ENCODE peak calls at places on chromosome 19, in nine cellular contexts. One of them, this sample, is unnamed.

GRCh38 chr19:49767380-49767779 is 579 bp downstream of the AP2A1 start:
- DNase-seq in spleen: no peak
- DNase-seq in K562: no peak
- DNase-seq in right lobe of liver: no peak
- DNase-seq in esophagus squamous epithelium: no peak
- DNase-seq in ovary: no peak
- DNase-seq in body of pancreas: no peak
- DNase-seq in A549: no peak
- DNase-seq in heart left ventricle: no peak
- DNase-seq in this sample: no peak

GRCh38 chr19:16288544-16288943 is 36.1 kb upstream of the KLF2 start:
- DNase-seq in A549: no peak
- DNase-seq in K562: no peak
- DNase-seq in heart left ventricle: no peak
- DNase-seq in right lobe of liver: no peak
- DNase-seq in esophagus squamous epithelium: no peak
- DNase-seq in ovary: no peak
- DNase-seq in spleen: no peak
- DNase-seq in body of pancreas: no peak
- DNase-seq in this sample: no peak

GRCh38 chr19:52603558-52604207 is 33.6 kb downstream of the ZNF701 start:
- DNase-seq in K562: no peak
- DNase-seq in ovary: no peak
- DNase-seq in esophagus squamous epithelium: no peak
- DNase-seq in heart left ventricle: no peak
- DNase-seq in spleen: no peak
- DNase-seq in right lobe of liver: no peak
- DNase-seq in A549: no peak
- DNase-seq in body of pancreas: no peak
- DNase-seq in this sample: no peak

GRCh38 chr19:14694867-14695266 is 5.0 kb downstream of the ZNF333 start:
- DNase-seq in body of pancreas: no peak
- DNase-seq in heart left ventricle: no peak
- DNase-seq in ovary: no peak
- DNase-seq in esophagus squamous epithelium: no peak
- DNase-seq in right lobe of liver: no peak
- DNase-seq in A549: no peak
- DNase-seq in spleen: no peak
- DNase-seq in K562: no peak
- DNase-seq in this sample: no peak

GRCh38 chr19:35959040-35959967 is 23.1 kb downstream of the LRFN3 start:
- DNase-seq in right lobe of liver: no peak
- DNase-seq in A549: no peak
- DNase-seq in heart left ventricle: peak
- DNase-seq in esophagus squamous epithelium: no peak
- DNase-seq in spleen: peak
- DNase-seq in K562: peak
- DNase-seq in body of pancreas: no peak
- DNase-seq in ovary: no peak
- DNase-seq in this sample: peak

GRCh38 chr19:35868172-35868822 is at the start of gene APLP1:
- DNase-seq in body of pancreas: peak
- DNase-seq in esophagus squamous epithelium: no peak
- DNase-seq in K562: peak
- DNase-seq in spleen: peak
- DNase-seq in right lobe of liver: peak
- DNase-seq in ovary: peak
- DNase-seq in heart left ventricle: peak
- DNase-seq in A549: peak
- DNase-seq in this sample: no peak

GRCh38 chr19:18514800-18515682 is 6.8 kb downstream of the ELL start:
- DNase-seq in K562: no peak
- DNase-seq in spleen: peak
- DNase-seq in heart left ventricle: no peak
- DNase-seq in ovary: peak
- DNase-seq in A549: peak
- DNase-seq in esophagus squamous epithelium: no peak
- DNase-seq in body of pancreas: peak
- DNase-seq in right lobe of liver: peak
- DNase-seq in this sample: no peak

GRCh38 chr19:8367327-8368001 is 3.5 kb downstream of the ANGPTL4 start:
- DNase-seq in K562: peak
- DNase-seq in right lobe of liver: peak
- DNase-seq in A549: peak
- DNase-seq in esophagus squamous epithelium: no peak
- DNase-seq in spleen: peak
- DNase-seq in body of pancreas: peak
- DNase-seq in heart left ventricle: peak
- DNase-seq in ovary: peak
- DNase-seq in this sample: no peak

GRCh38 chr19:6847828-6848200 is 39.6 kb upstream of the ADGRE1 start:
- DNase-seq in K562: no peak
- DNase-seq in A549: no peak
- DNase-seq in esophagus squamous epithelium: no peak
- DNase-seq in spleen: peak
- DNase-seq in body of pancreas: no peak
- DNase-seq in right lobe of liver: no peak
- DNase-seq in heart left ventricle: no peak
- DNase-seq in ovary: no peak
- DNase-seq in this sample: no peak

GRCh38 chr19:8340341-8341096 is 2.5 kb downstream of the KANK3 start:
- DNase-seq in heart left ventricle: peak
- DNase-seq in esophagus squamous epithelium: no peak
- DNase-seq in A549: no peak
- DNase-seq in body of pancreas: peak
- DNase-seq in ovary: peak
- DNase-seq in spleen: peak
- DNase-seq in right lobe of liver: peak
- DNase-seq in K562: peak
- DNase-seq in this sample: no peak

GRCh38 chr19:48458016-48458415 is 2.6 kb downstream of the KCNJ14 start:
- DNase-seq in esophagus squamous epithelium: no peak
- DNase-seq in K562: no peak
- DNase-seq in A549: no peak
- DNase-seq in right lobe of liver: no peak
- DNase-seq in body of pancreas: no peak
- DNase-seq in ovary: no peak
- DNase-seq in heart left ventricle: no peak
- DNase-seq in spleen: no peak
- DNase-seq in this sample: no peak

GRCh38 chr19:5037936-5038335 is 69.0 kb downstream of the KDM4B start:
- DNase-seq in heart left ventricle: no peak
- DNase-seq in esophagus squamous epithelium: no peak
- DNase-seq in ovary: no peak
- DNase-seq in A549: no peak
- DNase-seq in spleen: no peak
- DNase-seq in right lobe of liver: no peak
- DNase-seq in body of pancreas: no peak
- DNase-seq in K562: no peak
- DNase-seq in this sample: no peak

GRCh38 chr19:35732540-35733179 is 9.6 kb downstream of the IGFLR1 start:
- DNase-seq in heart left ventricle: no peak
- DNase-seq in A549: no peak
- DNase-seq in ovary: no peak
- DNase-seq in body of pancreas: no peak
- DNase-seq in right lobe of liver: no peak
- DNase-seq in K562: no peak
- DNase-seq in esophagus squamous epithelium: no peak
- DNase-seq in spleen: no peak
- DNase-seq in this sample: no peak

GRCh38 chr19:29909545-29909944 is 32.5 kb upstream of the URI1 start:
- DNase-seq in esophagus squamous epithelium: no peak
- DNase-seq in heart left ventricle: no peak
- DNase-seq in ovary: no peak
- DNase-seq in right lobe of liver: no peak
- DNase-seq in body of pancreas: no peak
- DNase-seq in K562: no peak
- DNase-seq in A549: no peak
- DNase-seq in spleen: no peak
- DNase-seq in this sample: no peak

GRCh38 chr19:33429891-33430673 is 56.6 kb downstream of the CEBPG start:
- DNase-seq in body of pancreas: no peak
- DNase-seq in right lobe of liver: peak
- DNase-seq in esophagus squamous epithelium: no peak
- DNase-seq in spleen: peak
- DNase-seq in ovary: no peak
- DNase-seq in K562: no peak
- DNase-seq in heart left ventricle: no peak
- DNase-seq in A549: no peak
- DNase-seq in this sample: no peak

GRCh38 chr19:39448271-39448670 is 2.9 kb downstream of the SUPT5H start:
- DNase-seq in heart left ventricle: no peak
- DNase-seq in right lobe of liver: no peak
- DNase-seq in K562: no peak
- DNase-seq in ovary: no peak
- DNase-seq in esophagus squamous epithelium: no peak
- DNase-seq in spleen: peak
- DNase-seq in A549: no peak
- DNase-seq in body of pancreas: no peak
- DNase-seq in this sample: peak
- TF ChIP-seq POLR2A in heart left ventricle: no peak
- TF ChIP-seq POLR2A in right lobe of liver: no peak
- TF ChIP-seq POLR2A in K562: no peak
- TF ChIP-seq POLR2A in ovary: no peak
- TF ChIP-seq POLR2A in esophagus squamous epithelium: no peak
- TF ChIP-seq POLR2A in spleen: no peak
- TF ChIP-seq POLR2A in A549: no peak
- TF ChIP-seq POLR2A in body of pancreas: no peak
- TF ChIP-seq POLR2A in this sample: no peak

GRCh38 chr19:3626473-3627350 is at the start of gene CACTIN:
- DNase-seq in esophagus squamous epithelium: peak
- DNase-seq in heart left ventricle: peak
- DNase-seq in A549: peak
- DNase-seq in K562: peak
- DNase-seq in body of pancreas: peak
- DNase-seq in right lobe of liver: peak
- DNase-seq in ovary: peak
- DNase-seq in spleen: peak
- DNase-seq in this sample: peak
- TF ChIP-seq POLR2A in esophagus squamous epithelium: peak
- TF ChIP-seq POLR2A in heart left ventricle: peak
- TF ChIP-seq POLR2A in A549: peak
- TF ChIP-seq POLR2A in K562: peak
- TF ChIP-seq POLR2A in body of pancreas: peak
- TF ChIP-seq POLR2A in right lobe of liver: peak
- TF ChIP-seq POLR2A in ovary: peak
- TF ChIP-seq POLR2A in spleen: no peak
- TF ChIP-seq POLR2A in this sample: peak

GRCh38 chr19:56314584-56315075 is at the start of gene ZSCAN5A:
- DNase-seq in spleen: peak
- DNase-seq in K562: peak
- DNase-seq in ovary: peak
- DNase-seq in body of pancreas: peak
- DNase-seq in esophagus squamous epithelium: peak
- DNase-seq in heart left ventricle: peak
- DNase-seq in A549: peak
- DNase-seq in right lobe of liver: peak
- DNase-seq in this sample: peak

GRCh38 chr19:56315076-56315828 is 613 bp upstream of the ZSCAN5A start:
- DNase-seq in right lobe of liver: peak
- DNase-seq in A549: peak
- DNase-seq in ovary: peak
- DNase-seq in body of pancreas: peak
- DNase-seq in spleen: peak
- DNase-seq in K562: peak
- DNase-seq in esophagus squamous epithelium: peak
- DNase-seq in heart left ventricle: peak
- DNase-seq in this sample: peak

GRCh38 chr19:56312337-56312736 is 2.3 kb downstream of the ZSCAN5A start:
- DNase-seq in esophagus squamous epithelium: no peak
- DNase-seq in ovary: no peak
- DNase-seq in spleen: no peak
- DNase-seq in heart left ventricle: no peak
- DNase-seq in right lobe of liver: no peak
- DNase-seq in A549: no peak
- DNase-seq in K562: no peak
- DNase-seq in body of pancreas: no peak
- DNase-seq in this sample: no peak

GRCh38 chr19:56312787-56313343 is 1.8 kb downstream of the ZSCAN5A start:
- DNase-seq in right lobe of liver: no peak
- DNase-seq in K562: no peak
- DNase-seq in A549: no peak
- DNase-seq in heart left ventricle: no peak
- DNase-seq in body of pancreas: no peak
- DNase-seq in spleen: no peak
- DNase-seq in esophagus squamous epithelium: no peak
- DNase-seq in ovary: no peak
- DNase-seq in this sample: no peak

GRCh38 chr19:56314018-56314583 is 538 bp downstream of the ZSCAN5A start:
- DNase-seq in esophagus squamous epithelium: no peak
- DNase-seq in spleen: no peak
- DNase-seq in heart left ventricle: no peak
- DNase-seq in K562: no peak
- DNase-seq in right lobe of liver: peak
- DNase-seq in ovary: no peak
- DNase-seq in A549: no peak
- DNase-seq in body of pancreas: no peak
- DNase-seq in this sample: no peak
- TF ChIP-seq POLR2A in esophagus squamous epithelium: no peak
- TF ChIP-seq POLR2A in spleen: no peak
- TF ChIP-seq POLR2A in heart left ventricle: no peak
- TF ChIP-seq POLR2A in K562: peak
- TF ChIP-seq POLR2A in right lobe of liver: peak
- TF ChIP-seq POLR2A in ovary: no peak
- TF ChIP-seq POLR2A in A549: no peak
- TF ChIP-seq POLR2A in body of pancreas: no peak
- TF ChIP-seq POLR2A in this sample: no peak

GRCh38 chr19:28619842-28620429 is 593.0 kb downstream of the UQCRFS1 start:
- DNase-seq in esophagus squamous epithelium: no peak
- DNase-seq in heart left ventricle: no peak
- DNase-seq in right lobe of liver: no peak
- DNase-seq in A549: no peak
- DNase-seq in K562: no peak
- DNase-seq in ovary: no peak
- DNase-seq in spleen: no peak
- DNase-seq in body of pancreas: no peak
- DNase-seq in this sample: no peak

GRCh38 chr19:28615966-28616365 is 597.0 kb downstream of the UQCRFS1 start:
- DNase-seq in A549: no peak
- DNase-seq in K562: peak
- DNase-seq in ovary: no peak
- DNase-seq in right lobe of liver: no peak
- DNase-seq in esophagus squamous epithelium: no peak
- DNase-seq in spleen: no peak
- DNase-seq in heart left ventricle: no peak
- DNase-seq in body of pancreas: no peak
- DNase-seq in this sample: no peak

GRCh38 chr19:28615546-28615916 is 597.4 kb downstream of the UQCRFS1 start:
- DNase-seq in A549: no peak
- DNase-seq in esophagus squamous epithelium: no peak
- DNase-seq in heart left ventricle: no peak
- DNase-seq in body of pancreas: no peak
- DNase-seq in K562: no peak
- DNase-seq in spleen: no peak
- DNase-seq in right lobe of liver: no peak
- DNase-seq in ovary: no peak
- DNase-seq in this sample: no peak

GRCh38 chr19:28614634-28615545 is 598.1 kb downstream of the UQCRFS1 start:
- DNase-seq in ovary: no peak
- DNase-seq in A549: no peak
- DNase-seq in spleen: no peak
- DNase-seq in K562: no peak
- DNase-seq in body of pancreas: no peak
- DNase-seq in esophagus squamous epithelium: no peak
- DNase-seq in right lobe of liver: no peak
- DNase-seq in heart left ventricle: no peak
- DNase-seq in this sample: no peak

GRCh38 chr19:28618504-28618903 is 594.4 kb downstream of the UQCRFS1 start:
- DNase-seq in ovary: no peak
- DNase-seq in spleen: no peak
- DNase-seq in A549: no peak
- DNase-seq in body of pancreas: no peak
- DNase-seq in heart left ventricle: no peak
- DNase-seq in right lobe of liver: no peak
- DNase-seq in K562: no peak
- DNase-seq in esophagus squamous epithelium: no peak
- DNase-seq in this sample: no peak
- TF ChIP-seq POLR2A in ovary: no peak
- TF ChIP-seq POLR2A in spleen: no peak
- TF ChIP-seq POLR2A in A549: no peak
- TF ChIP-seq POLR2A in body of pancreas: no peak
- TF ChIP-seq POLR2A in heart left ventricle: no peak
- TF ChIP-seq POLR2A in right lobe of liver: no peak
- TF ChIP-seq POLR2A in K562: no peak
- TF ChIP-seq POLR2A in esophagus squamous epithelium: no peak
- TF ChIP-seq POLR2A in this sample: no peak

This sample was measured in GM12892.